ENCODE peak calls at places on chromosomes 4 and X, in four cellular contexts. E, X, A and T are unnamed samples.

GRCh38 chrX:37509349-37509748 is 62.1 kb upstream of the LANCL3 start:
- DNase-seq in E (peak), A (no peak), X (no peak), T (no peak)

GRCh38 chrX:40104649-40105015 is 6.9 kb upstream of the BCOR start:
- DNase-seq in A (no peak), E (peak), X (peak), T (no peak)

GRCh38 chr4:127965803-127966175 is 583 bp downstream of the ABHD18 start:
- DNase-seq in X (peak), E (peak), A (peak), T (peak)

GRCh38 chr4:71243434-71243833 is 95.4 kb upstream of the SLC4A4 start:
- DNase-seq in X (no peak), A (no peak), E (no peak), T (no peak)

GRCh38 chr4:114752404-114752803 is 153.8 kb downstream of the UGT8 start:
- DNase-seq in E (no peak), X (no peak), A (no peak), T (no peak)

GRCh38 chr4:161320377-161320776 is 843.4 kb downstream of the FSTL5 start:
- DNase-seq in A (peak), E (peak), X (peak), T (peak)

GRCh38 chr4:83013931-83014330 is 3.3 kb upstream of the LIN54 start:
- DNase-seq in A (no peak), E (no peak), X (no peak), T (no peak)

GRCh38 chr4:142352682-142353081 is 493.4 kb downstream of the INPP4B start:
- DNase-seq in E (no peak), X (no peak), A (no peak), T (no peak)

GRCh38 chrX:103656623-103657022 is 27.8 kb downstream of the TCEAL1 start:
- DNase-seq in A (no peak), E (no peak), X (no peak), T (no peak)

GRCh38 chr4:4872148-4872903 is 12.9 kb downstream of the MSX1 start:
- DNase-seq in X (no peak), A (peak), E (peak), T (no peak)

GRCh38 chr4:109290918-109291317 is 11.5 kb downstream of the COL25A1 start:
- DNase-seq in A (no peak), E (no peak), X (no peak), T (no peak)

GRCh38 chr4:67896421-67897065 is 12.7 kb upstream of the TMPRSS11D start:
- DNase-seq in X (no peak), E (no peak), A (no peak), T (no peak)
- TF ChIP-seq CTCF in X (no peak), E (no peak), A (no peak), T (no peak)

GRCh38 chrX:18897611-18898010 is 86.3 kb downstream of the PHKA2 start:
- DNase-seq in X (no peak), E (no peak), A (no peak), T (no peak)

GRCh38 chrX:18898091-18898490 is 85.8 kb downstream of the PHKA2 start:
- DNase-seq in X (no peak), E (no peak), A (no peak), T (no peak)

GRCh38 chrX:18898517-18898916 is 85.4 kb downstream of the PHKA2 start:
- DNase-seq in E (no peak), A (no peak), X (no peak), T (no peak)

GRCh38 chrX:18895157-18895952 is 88.6 kb downstream of the PHKA2 start:
- DNase-seq in E (peak), A (no peak), X (no peak), T (no peak)

GRCh38 chrX:18896680-18897544 is 87.0 kb downstream of the PHKA2 start:
- DNase-seq in X (no peak), E (no peak), A (no peak), T (no peak)
- TF ChIP-seq CTCF in X (no peak), E (no peak), A (no peak), T (no peak)

GRCh38 chr4:16001484-16001858 is 38.5 kb upstream of the FGFBP2 start:
- DNase-seq in E (peak), X (peak), A (peak), T (peak)
- TF ChIP-seq CTCF in E (peak), X (peak), A (peak), T (peak)

GRCh38 chrX:131746491-131746968 is 202.7 kb downstream of the OR13H1 start:
- DNase-seq in E (no peak), X (peak), A (no peak), T (no peak)
- TF ChIP-seq CTCF in E (no peak), X (peak), A (no peak), T (no peak)

DNA sequence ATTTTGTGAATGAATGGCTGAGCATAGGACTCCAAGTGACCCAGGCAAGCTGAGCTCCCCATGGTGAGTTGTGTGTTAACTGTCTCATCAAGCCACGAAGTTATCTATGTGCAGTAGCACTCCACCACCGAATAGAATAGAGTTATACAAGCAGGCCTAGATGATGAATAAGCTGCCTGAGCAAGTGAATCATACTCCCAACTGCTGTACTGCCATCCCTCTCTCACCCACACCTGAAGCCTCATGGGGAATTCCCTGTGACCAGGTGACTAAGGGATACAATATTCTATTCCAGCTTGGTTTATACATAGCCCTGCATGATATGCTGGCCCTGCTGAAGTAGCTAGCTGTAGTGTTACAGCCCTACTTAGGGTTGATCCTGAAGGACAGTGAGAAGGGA is 38.6 kb downstream of the KDM5C start:
- DNase-seq in X (no peak), A (no peak), E (no peak), T (no peak)
- TF ChIP-seq CTCF in X (no peak), A (no peak), E (no peak), T (no peak)

GRCh38 chrX:73992019-73992418 is 312.0 kb upstream of the ZCCHC13 start:
- DNase-seq in X (no peak), A (no peak), E (no peak), T (no peak)

GRCh38 chrX:73987166-73987565 is 316.8 kb upstream of the ZCCHC13 start:
- DNase-seq in A (no peak), X (no peak), E (no peak), T (peak)
- TF ChIP-seq CTCF in A (no peak), X (no peak), E (no peak), T (no peak)

GRCh38 chrX:8724176-8724757 is 7.7 kb downstream of the ANOS1 start:
- DNase-seq in E (no peak), X (peak), A (peak), T (no peak)
- TF ChIP-seq CTCF in E (no peak), X (no peak), A (peak), T (no peak)